ENCODE peak calls at places on chromosomes 5 and 9, in seven cellular contexts. I, X, L, E, M, Y and T are unnamed samples.

GRCh38 chr5:51650824-51651223 is 267.6 kb downstream of the ISL1 start:
- DNase-seq in I (no peak), X (no peak), L (no peak), E (no peak), M (no peak), Y (no peak), T (no peak)

GRCh38 chr9:76567086-76567485 is 108.1 kb downstream of the GCNT1 start:
- DNase-seq in I (no peak), X (peak), L (no peak), E (no peak), M (no peak), Y (no peak), T (no peak)

GRCh38 chr5:149605998-149606721 is 24.9 kb downstream of the ARHGEF37 start:
- DNase-seq in I (peak), X (peak), L (peak), E (no peak), M (no peak), Y (peak), T (peak)

GRCh38 chr5:177103523-177104253 is 17.0 kb downstream of the FGFR4 start:
- DNase-seq in I (no peak), X (peak), L (no peak), E (no peak), M (no peak), Y (no peak), T (no peak)

GRCh38 chr5:157484768-157485167 is 24.8 kb downstream of the NIPAL4 start:
- DNase-seq in I (no peak), X (peak), L (peak), E (peak), M (peak), Y (no peak), T (peak)

GRCh38 chr9:122835313-122835731 is 6.9 kb upstream of the PDCL start:
- DNase-seq in I (no peak), X (no peak), L (no peak), E (no peak), M (no peak), Y (no peak), T (no peak)

GRCh38 chr9:113715086-113715485 is 161.0 kb upstream of the ZNF618 start:
- DNase-seq in I (peak), X (peak), L (peak), E (no peak), M (no peak), Y (peak), T (peak)

GRCh38 chr9:127255692-127256091 is 8.9 kb upstream of the GARNL3 start:
- DNase-seq in I (no peak), X (no peak), L (no peak), E (no peak), M (no peak), Y (no peak), T (no peak)

GRCh38 chr5:157100140-157100679 is 8.6 kb downstream of the HAVCR2 start:
- DNase-seq in I (peak), X (peak), L (no peak), E (no peak), M (no peak), Y (no peak), T (peak)

GRCh38 chr5:10330511-10331105 is 22.9 kb upstream of the MARCHF6 start:
- DNase-seq in I (no peak), X (no peak), L (peak), E (no peak), M (no peak), Y (no peak), T (no peak)

GRCh38 chr5:143359869-143360268 is 43.6 kb downstream of the NR3C1 start:
- DNase-seq in I (no peak), X (no peak), L (no peak), E (no peak), M (no peak), Y (no peak), T (no peak)

GRCh38 chr5:143362828-143363227 is 40.7 kb downstream of the NR3C1 start:
- DNase-seq in I (no peak), X (no peak), L (no peak), E (no peak), M (no peak), Y (no peak), T (no peak)

GRCh38 chr5:143361438-143361837 is 42.0 kb downstream of the NR3C1 start:
- DNase-seq in I (no peak), X (no peak), L (no peak), E (no peak), M (no peak), Y (no peak), T (no peak)

DNA sequence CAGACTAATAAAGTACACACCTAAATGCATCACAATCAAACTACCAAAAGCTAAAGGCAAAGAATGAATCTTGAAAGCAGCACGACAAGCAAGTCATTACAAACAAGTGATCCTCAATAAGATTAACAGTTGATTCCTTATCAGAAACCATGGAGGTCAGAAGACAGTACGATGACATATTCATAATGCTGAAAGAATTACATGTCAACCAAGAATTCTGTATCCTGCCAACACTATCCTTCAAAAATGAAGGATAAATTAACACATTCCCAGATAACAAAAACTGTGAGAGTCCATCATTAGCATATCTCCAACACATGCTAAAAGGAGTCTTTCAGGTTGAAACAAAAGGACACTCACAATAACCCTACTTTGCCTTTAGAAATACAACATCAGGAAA is 39.4 kb downstream of the NR3C1 start:
- DNase-seq in I (peak), X (no peak), L (no peak), E (no peak), M (no peak), Y (no peak), T (no peak)
- H3K4me3 ChIP-seq in I (no peak), X (no peak), L (no peak), E (no peak), M (no peak), Y (no peak), T (no peak)

GRCh38 chr5:38253759-38254158 is 4.6 kb upstream of the EGFLAM start:
- DNase-seq in I (no peak), X (no peak), L (no peak), E (no peak), M (no peak), Y (no peak), T (no peak)

GRCh38 chr5:38258319-38259061 is at the start of gene EGFLAM:
- DNase-seq in I (peak), X (no peak), L (no peak), E (no peak), M (no peak), Y (peak), T (no peak)

GRCh38 chr5:38259062-38259857 is 901 bp downstream of the EGFLAM start:
- DNase-seq in I (no peak), X (no peak), L (no peak), E (no peak), M (no peak), Y (no peak), T (no peak)

GRCh38 chr5:38257236-38258036 is 923 bp upstream of the EGFLAM start:
- DNase-seq in I (no peak), X (no peak), L (no peak), E (no peak), M (no peak), Y (no peak), T (no peak)

DNA sequence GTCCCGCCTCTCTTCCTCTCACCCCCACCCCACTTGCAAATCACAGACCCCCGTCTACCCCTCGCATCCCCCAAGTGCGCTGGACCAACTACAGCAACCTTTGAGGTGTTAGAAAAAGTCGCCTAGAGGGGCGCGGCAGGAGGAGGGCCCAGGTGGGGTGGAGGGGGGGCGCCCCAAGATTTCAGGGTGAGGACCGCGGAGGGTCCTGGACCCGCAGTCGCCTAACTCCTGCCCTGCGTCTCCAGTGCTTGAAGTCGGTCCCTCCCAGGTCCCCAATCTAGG is 381 bp upstream of the EGFLAM start:
- DNase-seq in I (no peak), X (no peak), L (no peak), E (no peak), M (no peak), Y (no peak), T (no peak)
- H3K4me3 ChIP-seq in I (no peak), X (no peak), L (peak), E (peak), M (peak), Y (no peak), T (no peak)

DNA sequence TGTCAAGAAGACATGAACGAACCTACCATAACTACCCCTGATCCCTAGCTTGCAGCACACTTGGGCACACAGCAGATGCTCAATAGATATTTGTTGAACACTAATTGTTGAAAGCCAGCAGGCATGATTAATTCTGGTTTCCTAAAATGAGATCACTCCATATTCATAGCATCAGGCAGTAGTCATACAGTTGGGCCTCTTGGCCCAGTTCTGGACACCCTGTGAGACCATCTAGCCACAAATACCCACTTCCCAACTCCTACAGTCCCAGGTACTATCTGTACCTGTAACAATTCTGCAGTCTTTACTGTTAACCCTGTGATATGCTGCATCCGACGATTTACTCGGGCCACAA is 24.2 kb downstream of the P4HA2 start:
- DNase-seq in I (peak), X (peak), L (no peak), E (no peak), M (no peak), Y (no peak), T (peak)
- H3K4me3 ChIP-seq in I (no peak), X (no peak), L (no peak), E (no peak), M (no peak), Y (no peak), T (no peak)

GRCh38 chr5:173963107-173963506 is 25.9 kb upstream of the C5orf47 start:
- DNase-seq in I (peak), X (peak), L (no peak), E (no peak), M (no peak), Y (peak), T (peak)
- H3K4me3 ChIP-seq in I (no peak), X (no peak), L (peak), E (no peak), M (peak), Y (peak), T (peak)

GRCh38 chr5:2155556-2155955 is 272.8 kb upstream of the IRX4 start:
- DNase-seq in I (no peak), X (no peak), L (no peak), E (no peak), M (no peak), Y (no peak), T (no peak)
- H3K4me3 ChIP-seq in I (no peak), X (no peak), L (no peak), E (no peak), M (no peak), Y (no peak), T (no peak)

GRCh38 chr5:150948539-150948938 is 43.8 kb upstream of the ZNF300 start:
- DNase-seq in I (no peak), X (peak), L (no peak), E (no peak), M (no peak), Y (no peak), T (no peak)

GRCh38 chr5:150945947-150946346 is 41.2 kb upstream of the ZNF300 start:
- DNase-seq in I (peak), X (peak), L (no peak), E (no peak), M (no peak), Y (no peak), T (peak)

GRCh38 chr5:150946351-150946905 is 41.6 kb upstream of the ZNF300 start:
- DNase-seq in I (peak), X (peak), L (peak), E (peak), M (peak), Y (no peak), T (peak)

GRCh38 chr5:150945501-150945900 is 40.7 kb upstream of the ZNF300 start:
- DNase-seq in I (peak), X (peak), L (no peak), E (no peak), M (no peak), Y (peak), T (peak)
- H3K4me3 ChIP-seq in I (peak), X (peak), L (peak), E (peak), M (peak), Y (no peak), T (no peak)

DNA sequence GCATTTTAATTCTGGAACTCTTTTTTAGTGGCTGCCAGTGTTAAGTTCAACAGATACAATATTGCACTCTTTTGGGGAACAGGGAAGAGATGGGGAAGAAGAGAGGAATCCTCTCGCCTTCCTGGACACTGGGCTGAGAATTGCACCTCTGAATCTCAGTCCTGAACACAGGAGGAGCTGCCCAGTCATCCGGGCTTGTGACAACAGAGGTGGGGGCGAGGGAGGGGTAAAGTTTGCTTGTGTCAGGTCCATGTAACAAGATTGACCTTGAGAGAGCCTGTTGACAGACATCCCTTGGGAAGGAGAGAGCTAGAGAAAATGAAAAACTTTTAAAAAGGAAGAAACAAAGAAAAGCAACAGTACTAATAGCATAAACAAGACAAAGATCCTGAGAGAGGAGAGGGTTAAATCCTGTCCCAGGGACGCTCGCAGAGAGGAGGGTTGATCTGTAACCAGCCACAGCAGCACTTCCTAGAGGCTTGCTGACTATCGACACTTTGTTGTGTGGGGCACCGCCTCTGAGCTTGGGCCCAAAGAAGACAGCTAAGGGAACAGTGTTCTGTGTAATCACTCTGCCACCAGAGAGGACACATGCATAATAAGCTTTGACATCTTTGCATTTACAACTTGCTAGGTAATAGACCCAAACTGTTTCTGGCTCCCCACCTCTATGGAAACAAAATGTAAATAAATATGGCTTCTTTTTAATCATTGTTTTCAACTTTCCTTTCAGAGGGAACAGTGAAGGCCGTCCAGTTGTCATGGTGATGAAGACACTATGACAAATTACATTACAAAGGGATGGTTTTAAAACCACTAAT is 363.7 kb downstream of the CSNK1G3 start:
- DNase-seq in I (no peak), X (no peak), L (no peak), E (no peak), M (no peak), Y (no peak), T (no peak)
- H3K4me3 ChIP-seq in I (no peak), X (no peak), L (peak), E (no peak), M (no peak), Y (no peak), T (no peak)

GRCh38 chr9:136329211-136329627 is 1.9 kb downstream of the GPSM1 start:
- DNase-seq in I (no peak), X (no peak), L (no peak), E (no peak), M (no peak), Y (no peak), T (no peak)

GRCh38 chr9:136328622-136329041 is 1.3 kb downstream of the GPSM1 start:
- DNase-seq in I (peak), X (peak), L (no peak), E (no peak), M (peak), Y (no peak), T (peak)

GRCh38 chr9:136327313-136327971 is at the start of gene GPSM1:
- DNase-seq in I (peak), X (peak), L (no peak), E (peak), M (peak), Y (no peak), T (peak)

GRCh38 chr9:136326777-136327312 is 494 bp upstream of the GPSM1 start:
- DNase-seq in I (no peak), X (no peak), L (no peak), E (no peak), M (no peak), Y (no peak), T (no peak)

GRCh38 chr9:136328011-136328621 is 777 bp downstream of the GPSM1 start:
- DNase-seq in I (no peak), X (no peak), L (no peak), E (no peak), M (no peak), Y (peak), T (no peak)
- H3K4me3 ChIP-seq in I (peak), X (peak), L (peak), E (peak), M (peak), Y (peak), T (peak)